ENCODE peak calls at places on chromosomes 6 and 20, in four cellular contexts. E, G, A and S are unnamed samples.

GRCh38 chr6:128725271-128726233 is 157.4 kb upstream of the LAMA2 start:
- DNase-seq in G (peak; percentile 1), E (no peak), A (peak; percentile 34), S (no peak)

GRCh38 chr20:8424986-8425385 is 292.9 kb downstream of the PLCB1 start:
- DNase-seq in G (no peak), A (no peak), E (no peak), S (no peak)

GRCh38 chr20:973785-974194 is 28.3 kb downstream of the RSPO4 start:
- DNase-seq in G (peak; percentile 77), E (peak; percentile 60), A (peak; percentile 27), S (no peak)

GRCh38 chr6:139338845-139339244 is 35.6 kb downstream of the CITED2 start:
- DNase-seq in A (no peak), E (no peak), G (no peak), S (no peak)

GRCh38 chr6:139539852-139540251 is 165.4 kb upstream of the CITED2 start:
- DNase-seq in A (peak; percentile 95), G (peak; percentile 54), E (no peak), S (no peak)

GRCh38 chr6:43725643-43726580 is 38.3 kb upstream of the MRPS18A start:
- DNase-seq in A (no peak), G (no peak), E (no peak), S (no peak)

GRCh38 chr20:49395183-49395582 is 87.3 kb downstream of the KCNB1 start:
- DNase-seq in A (no peak), G (no peak), E (no peak), S (no peak)

GRCh38 chr6:55955684-55956083 is 80.3 kb upstream of the BMP5 start:
- DNase-seq in A (no peak), G (no peak), E (no peak), S (no peak)

GRCh38 chr20:3927486-3928291 is 38.5 kb downstream of the PANK2 start:
- DNase-seq in A (no peak), G (no peak), E (no peak), S (no peak)

GRCh38 chr6:168542301-168542700 is 101.3 kb downstream of the SMOC2 start:
- DNase-seq in E (no peak), A (no peak), G (no peak), S (no peak)

GRCh38 chr6:19127085-19127484 is 710.1 kb upstream of the ID4 start:
- DNase-seq in E (no peak), A (no peak), G (no peak), S (no peak)

GRCh38 chr6:63813531-63813930 is 177.9 kb downstream of the PHF3 start:
- DNase-seq in E (no peak), G (no peak), A (no peak), S (no peak)

GRCh38 chr6:6643398-6643797 is 54.9 kb downstream of the LY86 start:
- DNase-seq in G (no peak), E (no peak), A (no peak), S (no peak)

GRCh38 chr6:156791261-156791850 is 14.2 kb downstream of the ARID1B start:
- DNase-seq in G (no peak), E (peak; percentile 54), A (peak; percentile 39), S (no peak)

GRCh38 chr6:30443657-30444450 is 45.5 kb upstream of the HLA-E start:
- DNase-seq in A (no peak), E (no peak), G (no peak), S (no peak)

GRCh38 chr6:98836025-98836961 is 1.9 kb downstream of the POU3F2 start:
- DNase-seq in E (no peak), A (no peak), G (no peak), S (no peak)

GRCh38 chr6:158707120-158707519 is 57.3 kb downstream of the SYTL3 start:
- DNase-seq in A (peak; percentile 29), E (no peak), G (peak; percentile 26), S (no peak)

GRCh38 chr20:50029697-50030428 is 47.1 kb downstream of the SNAI1 start:
- DNase-seq in A (peak; percentile 98), G (peak; percentile 88), E (no peak), S (no peak)

GRCh38 chr6:26422329-26422728 is 18.0 kb upstream of the BTN3A3 start:
- DNase-seq in A (no peak), E (no peak), G (no peak), S (no peak)

GRCh38 chr6:44133003-44133931 is 5.9 kb downstream of the TMEM63B start:
- DNase-seq in E (no peak), A (no peak), G (peak; percentile 88), S (peak; percentile 91)

GRCh38 chr6:44608175-44608574 is 220.7 kb downstream of the CDC5L start:
- DNase-seq in A (no peak), E (peak; percentile 40), G (no peak), S (no peak)

GRCh38 chr6:14883921-14884320 is 361.9 kb upstream of the JARID2 start:
- DNase-seq in A (peak; percentile 3), E (no peak), G (no peak), S (no peak)

GRCh38 chr6:139903411-139904157 is 529.1 kb upstream of the CITED2 start:
- DNase-seq in A (no peak), G (no peak), E (no peak), S (no peak)